ENCODE peak calls at places on chromosome 19, in nine cellular contexts. X, U, M, Z, T, R, N, P and Q are unnamed samples.

GRCh38 chr19:17337675-17338439 is 504 bp downstream of the GTPBP3 start:
- DNase-seq in M (peak; percentile 67), U (no peak), X (peak; percentile 31), T (no peak), R (no peak), P (no peak), N (no peak), Z (no peak), Q (no peak)

GRCh38 chr19:11549386-11549953 is 9.6 kb downstream of the ELOF1 start:
- DNase-seq in X (no peak), P (no peak), M (no peak), Z (no peak), T (no peak), U (no peak), R (no peak), N (no peak), Q (no peak)

GRCh38 chr19:4063369-4064072 is 3.2 kb downstream of the ZBTB7A start:
- DNase-seq in R (no peak), Z (no peak), P (peak; percentile 22), X (no peak), N (no peak), U (no peak), M (no peak), T (peak; percentile 52), Q (no peak)

GRCh38 chr19:44644391-44645016 is 794 bp downstream of the PVR start:
- DNase-seq in N (no peak), M (peak; percentile 49), U (peak; percentile 18), Z (no peak), R (no peak), P (peak; percentile 36), X (peak; percentile 69), T (peak; percentile 36), Q (peak; percentile 16)

GRCh38 chr19:1685046-1685445 is 32.6 kb upstream of the TCF3 start:
- DNase-seq in X (no peak), P (no peak), T (no peak), U (no peak), N (no peak), M (no peak), R (no peak), Z (no peak), Q (no peak)

GRCh38 chr19:2261438-2262172 is 5.4 kb upstream of the JSRP1 start:
- DNase-seq in M (peak; percentile 79), N (no peak), X (peak; percentile 51), T (no peak), P (no peak), R (no peak), U (peak; percentile 55), Z (no peak), Q (no peak)

GRCh38 chr19:29854033-29854432 is 42.2 kb downstream of the CCNE1 start:
- DNase-seq in N (no peak), T (no peak), X (no peak), Z (no peak), M (no peak), P (no peak), U (no peak), R (no peak), Q (no peak)

GRCh38 chr19:43290568-43291359 is 21.4 kb upstream of the PSG9 start:
- DNase-seq in X (no peak), U (peak; percentile 2), T (no peak), Z (no peak), M (peak; percentile 36), P (no peak), R (no peak), N (no peak), Q (no peak)

GRCh38 chr19:3250675-3251074 is 26.2 kb downstream of the CELF5 start:
- DNase-seq in Z (no peak), M (peak; percentile 68), P (no peak), N (no peak), R (no peak), X (peak; percentile 24), U (no peak), T (no peak), Q (no peak)

GRCh38 chr19:48271531-48272151 is 1.8 kb downstream of the ZNF114 start:
- DNase-seq in N (peak; percentile 29), M (peak; percentile 56), Z (no peak), U (peak; percentile 58), T (peak; percentile 38), P (peak; percentile 29), R (peak; percentile 62), X (peak; percentile 58), Q (no peak)

GRCh38 chr19:2616741-2617392 is 85.6 kb downstream of the GNG7 start:
- DNase-seq in T (no peak), N (no peak), X (no peak), U (no peak), M (peak; percentile 58), P (no peak), Z (no peak), R (no peak), Q (no peak)

GRCh38 chr19:15452111-15453047 is 2.6 kb upstream of the WIZ start:
- DNase-seq in R (peak; percentile 94), X (peak; percentile 77), Z (peak; percentile 35), P (peak; percentile 93), U (peak; percentile 65), N (peak; percentile 80), T (no peak), M (peak; percentile 55), Q (peak; percentile 21)

GRCh38 chr19:49441210-49441959 is at the start of gene SLC17A7:
- DNase-seq in Z (no peak), P (peak; percentile 69), X (no peak), T (no peak), U (no peak), M (peak; percentile 76), N (peak; percentile 59), R (peak; percentile 82), Q (no peak)

GRCh38 chr19:7349961-7350711 is 1.4 kb downstream of the ARHGEF18 start:
- DNase-seq in T (no peak), U (no peak), M (peak; percentile 59), X (no peak), N (no peak), P (no peak), R (peak; percentile 49), Z (no peak), Q (no peak)

GRCh38 chr19:51096473-51097165 is 11.6 kb downstream of the CTU1 start:
- DNase-seq in U (no peak), M (no peak), P (no peak), X (no peak), N (no peak), Z (no peak), T (peak; percentile 12), R (no peak), Q (no peak)

GRCh38 chr19:49488046-49488862 is 846 bp downstream of the RPL13A start:
- DNase-seq in R (no peak), T (no peak), M (peak; percentile 62), Z (no peak), P (no peak), X (no peak), U (no peak), N (no peak), Q (no peak)

GRCh38 chr19:36489920-36490415 is 607 bp upstream of the ZNF566 start:
- DNase-seq in U (peak; percentile 70), M (no peak), X (peak; percentile 91), N (no peak), T (peak; percentile 94), Z (no peak), P (no peak), R (no peak), Q (no peak)

GRCh38 chr19:3443840-3444694 is 36.3 kb downstream of the SMIM24 start:
- DNase-seq in X (no peak), M (no peak), Z (no peak), T (no peak), P (no peak), U (peak; percentile 78), N (no peak), R (no peak), Q (no peak)

GRCh38 chr19:15479391-15480345 is at the start of gene PGLYRP2:
- DNase-seq in M (no peak), N (no peak), U (no peak), X (peak; percentile 30), R (no peak), Z (no peak), P (no peak), T (no peak), Q (peak; percentile 16)

GRCh38 chr19:35977446-35978222 is 17.4 kb upstream of the SDHAF1 start:
- DNase-seq in N (no peak), M (peak; percentile 58), T (no peak), U (no peak), R (no peak), P (no peak), X (no peak), Z (no peak), Q (peak; percentile 25)

GRCh38 chr19:45768644-45769053 is 403 bp downstream of the SIX5 start:
- DNase-seq in T (peak; percentile 45), N (peak; percentile 52), M (no peak), R (no peak), Z (no peak), X (peak; percentile 65), P (no peak), U (peak; percentile 43), Q (no peak)

GRCh38 chr19:10260141-10260584 is 8.1 kb downstream of the MRPL4 start:
- DNase-seq in T (peak; percentile 81), N (no peak), R (no peak), U (no peak), X (peak; percentile 96), Z (no peak), M (peak; percentile 84), P (no peak), Q (no peak)

GRCh38 chr19:35901854-35902661 is at the start of gene HCST:
- DNase-seq in P (no peak), R (no peak), X (peak; percentile 27), M (peak; percentile 65), N (no peak), U (no peak), T (no peak), Z (peak; percentile 68), Q (no peak)

GRCh38 chr19:45764487-45764886 is 4.6 kb downstream of the SIX5 start:
- DNase-seq in Z (no peak), N (no peak), M (no peak), T (no peak), U (no peak), X (no peak), R (no peak), P (no peak), Q (no peak)